ENCODE peak calls at places on chromosomes 16 and 17, in seven cellular contexts. G, L, J, A, Q, Y and D are unnamed samples.

GRCh38 chr16:47848481-47849109 is 307.2 kb downstream of the ABCC12 start:
- DNase-seq in Q (no peak), J (no peak), A (no peak), L (peak), Y (peak), G (peak), D (peak)

GRCh38 chr16:25106567-25107465 is 4.7 kb upstream of the LCMT1 start:
- DNase-seq in J (peak), G (peak), Y (peak), Q (peak), L (peak), A (peak), D (peak)

GRCh38 chr16:11762431-11762830 is 19.8 kb upstream of the TXNDC11 start:
- DNase-seq in Y (no peak), Q (no peak), J (no peak), A (no peak), G (no peak), L (no peak), D (no peak)

GRCh38 chr17:63919311-63919723 is 678 bp upstream of the GH1 start:
- DNase-seq in Q (peak), J (no peak), Y (peak), G (peak), L (peak), A (peak), D (peak)

GRCh38 chr17:14156689-14157088 is 80.0 kb downstream of the CDRT15 start:
- DNase-seq in A (no peak), Q (no peak), J (no peak), L (peak), Y (no peak), G (no peak), D (peak)

GRCh38 chr17:48816774-48817590 is at the start of gene TTLL6:
- DNase-seq in A (peak), Q (peak), Y (peak), J (peak), L (peak), G (peak), D (peak)

GRCh38 chr17:39939588-39940419 is 12.3 kb downstream of the LRRC3C start:
- DNase-seq in A (no peak), G (peak), J (no peak), L (peak), Q (no peak), Y (no peak), D (peak)

GRCh38 chr16:85286970-85287814 is 174.9 kb upstream of the CIBAR2 start:
- DNase-seq in J (peak), G (peak), Y (no peak), A (no peak), L (no peak), Q (no peak), D (peak)

GRCh38 chr16:4879049-4879448 is 31.8 kb downstream of the UBN1 start:
- DNase-seq in L (no peak), J (no peak), A (no peak), Y (no peak), G (no peak), Q (no peak), D (peak)

GRCh38 chr16:11138769-11139623 is 117.0 kb downstream of the SOCS1 start:
- DNase-seq in J (peak), Q (no peak), L (peak), G (no peak), Y (no peak), A (no peak), D (peak)

GRCh38 chr16:12067714-12068401 is 91.3 kb downstream of the SNX29 start:
- DNase-seq in Q (no peak), J (peak), Y (peak), G (peak), A (peak), L (peak), D (peak)

GRCh38 chr17:7929158-7930029 is at the start of gene KCNAB3:
- DNase-seq in Q (no peak), G (peak), Y (peak), L (peak), J (no peak), A (no peak), D (peak)

GRCh38 chr17:1629647-1630310 is 1.1 kb upstream of the SLC43A2 start:
- DNase-seq in G (no peak), A (peak), J (peak), Y (no peak), Q (peak), L (peak), D (peak)

GRCh38 chr17:951388-952132 is 28.0 kb downstream of the NXN start:
- DNase-seq in J (no peak), Q (no peak), A (no peak), G (no peak), L (peak), Y (no peak), D (peak)

GRCh38 chr17:72840019-72840418 is 252.5 kb downstream of the SLC39A11 start:
- DNase-seq in A (no peak), L (no peak), G (no peak), Q (no peak), J (no peak), Y (no peak), D (no peak)

GRCh38 chr17:28335959-28336871 is 654 bp downstream of the TNFAIP1 start:
- DNase-seq in Q (no peak), Y (peak), G (peak), A (peak), L (peak), J (no peak), D (peak)

GRCh38 chr16:80954985-80955384 is 51.7 kb downstream of the CMC2 start:
- DNase-seq in J (no peak), Q (no peak), A (no peak), Y (no peak), G (no peak), L (no peak), D (no peak)

GRCh38 chr16:1002399-1003161 is 21.0 kb downstream of the SOX8 start:
- DNase-seq in Q (peak), A (peak), J (no peak), G (no peak), Y (peak), L (peak), D (peak)

GRCh38 chr17:56902350-56902749 is 11.5 kb downstream of the TRIM25 start:
- DNase-seq in Y (no peak), A (no peak), G (no peak), Q (no peak), J (no peak), L (peak), D (peak)

GRCh38 chr16:25707982-25708583 is 16.3 kb downstream of the HS3ST4 start:
- DNase-seq in L (peak), A (peak), G (no peak), Q (no peak), J (no peak), Y (no peak), D (no peak)

GRCh38 chr16:1530883-1531637 is 2.4 kb upstream of the TMEM204 start:
- DNase-seq in L (peak), J (peak), A (no peak), G (no peak), Y (no peak), Q (no peak), D (peak)

GRCh38 chr17:61467416-61468262 is 15.4 kb downstream of the TBX4 start:
- DNase-seq in L (peak), J (peak), Y (no peak), G (peak), Q (no peak), A (peak), D (peak)